ENCODE peak calls at places on chromosome 19, in five cellular contexts. One of them, this sample, is unnamed.

GRCh38 chr19:47057328-47057727 is 8.9 kb upstream of the TMEM160 start:
- DNase-seq in spleen: no peak
- DNase-seq in sigmoid colon: no peak
- DNase-seq in K562: no peak
- DNase-seq in GM12892: no peak
- DNase-seq in this sample: no peak

GRCh38 chr19:36041831-36042230 is 9.2 kb upstream of the CLIP3 start:
- DNase-seq in K562: no peak
- DNase-seq in spleen: no peak
- DNase-seq in sigmoid colon: no peak
- DNase-seq in GM12892: no peak
- DNase-seq in this sample: peak; percentile 10

GRCh38 chr19:16051254-16052025 is 24.9 kb upstream of the TPM4 start:
- DNase-seq in spleen: no peak
- DNase-seq in GM12892: no peak
- DNase-seq in sigmoid colon: no peak
- DNase-seq in K562: peak; percentile 69
- DNase-seq in this sample: peak; percentile 47

GRCh38 chr19:46962030-46962570 is 57.5 kb upstream of the NPAS1 start:
- DNase-seq in sigmoid colon: no peak
- DNase-seq in GM12892: no peak
- DNase-seq in spleen: no peak
- DNase-seq in K562: no peak
- DNase-seq in this sample: no peak

GRCh38 chr19:17405250-17406038 is at the start of gene BST2:
- DNase-seq in sigmoid colon: peak; percentile 87
- DNase-seq in GM12892: peak; percentile 88
- DNase-seq in spleen: peak; percentile 86
- DNase-seq in K562: peak; percentile 92
- DNase-seq in this sample: peak; percentile 84

GRCh38 chr19:4811328-4812131 is 20.0 kb downstream of the TICAM1 start:
- DNase-seq in spleen: peak; percentile 96
- DNase-seq in GM12892: peak; percentile 84
- DNase-seq in K562: peak; percentile 75
- DNase-seq in sigmoid colon: peak; percentile 87
- DNase-seq in this sample: peak; percentile 68

GRCh38 chr19:9309974-9310446 is 372 bp upstream of the ZNF699 start:
- DNase-seq in K562: peak; percentile 94
- DNase-seq in GM12892: peak; percentile 42
- DNase-seq in spleen: peak; percentile 94
- DNase-seq in sigmoid colon: peak; percentile 96
- DNase-seq in this sample: no peak

GRCh38 chr19:3691726-3692125 is 8.5 kb downstream of the PIP5K1C start:
- DNase-seq in GM12892: no peak
- DNase-seq in spleen: no peak
- DNase-seq in sigmoid colon: no peak
- DNase-seq in K562: no peak
- DNase-seq in this sample: no peak

GRCh38 chr19:31436121-31436776 is 87.0 kb upstream of the TSHZ3 start:
- DNase-seq in GM12892: no peak
- DNase-seq in K562: no peak
- DNase-seq in spleen: no peak
- DNase-seq in sigmoid colon: no peak
- DNase-seq in this sample: no peak

GRCh38 chr19:33988601-33989000 is 183.7 kb upstream of the LSM14A start:
- DNase-seq in sigmoid colon: no peak
- DNase-seq in GM12892: no peak
- DNase-seq in spleen: no peak
- DNase-seq in K562: no peak
- DNase-seq in this sample: no peak

GRCh38 chr19:5572556-5573286 is 5.0 kb upstream of the TINCR start:
- DNase-seq in spleen: no peak
- DNase-seq in K562: no peak
- DNase-seq in sigmoid colon: no peak
- DNase-seq in GM12892: no peak
- DNase-seq in this sample: no peak

GRCh38 chr19:7293795-7294570 is at the start of gene INSR:
- DNase-seq in sigmoid colon: peak; percentile 95
- DNase-seq in spleen: peak; percentile 91
- DNase-seq in GM12892: peak; percentile 96
- DNase-seq in K562: peak; percentile 94
- DNase-seq in this sample: peak; percentile 90
- TF ChIP-seq POLR2AphosphoS5 in sigmoid colon: peak; percentile 87
- TF ChIP-seq POLR2AphosphoS5 in spleen: peak; percentile 89
- TF ChIP-seq POLR2AphosphoS5 in GM12892: no peak
- TF ChIP-seq POLR2AphosphoS5 in K562: no peak
- TF ChIP-seq POLR2AphosphoS5 in this sample: no peak

DNA sequence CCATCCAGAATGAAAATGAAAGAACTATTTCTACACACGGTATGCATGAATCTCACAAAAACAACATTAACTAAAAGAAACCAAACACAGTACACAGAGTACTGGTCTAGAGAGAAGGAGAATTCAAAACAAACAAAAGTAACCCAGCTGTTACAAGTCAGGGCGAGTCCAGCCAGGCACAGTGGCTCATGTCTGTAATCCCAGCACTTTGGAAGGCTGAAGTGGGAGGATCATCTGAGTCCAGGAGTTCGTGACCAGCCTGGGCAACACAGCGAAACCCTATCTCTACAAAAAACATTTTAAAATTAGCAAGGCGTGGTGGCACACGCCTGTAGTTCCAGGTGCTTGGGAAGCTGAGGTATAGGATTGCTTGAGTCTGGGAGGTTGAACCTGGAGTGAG is 1.7 kb upstream of the PSMC4 start:
- DNase-seq in K562: no peak
- DNase-seq in sigmoid colon: no peak
- DNase-seq in GM12892: no peak
- DNase-seq in spleen: no peak
- DNase-seq in this sample: no peak
- TF ChIP-seq POLR2AphosphoS5 in K562: no peak
- TF ChIP-seq POLR2AphosphoS5 in sigmoid colon: no peak
- TF ChIP-seq POLR2AphosphoS5 in GM12892: no peak
- TF ChIP-seq POLR2AphosphoS5 in spleen: no peak
- TF ChIP-seq POLR2AphosphoS5 in this sample: no peak

GRCh38 chr19:14322889-14323463 is 58.3 kb upstream of the ADGRE5 start:
- DNase-seq in sigmoid colon: no peak
- DNase-seq in GM12892: no peak
- DNase-seq in spleen: no peak
- DNase-seq in K562: no peak
- DNase-seq in this sample: no peak

GRCh38 chr19:14325863-14326262 is 55.4 kb upstream of the ADGRE5 start:
- DNase-seq in spleen: no peak
- DNase-seq in K562: no peak
- DNase-seq in GM12892: no peak
- DNase-seq in sigmoid colon: no peak
- DNase-seq in this sample: no peak

GRCh38 chr19:14333101-14333871 is 48.0 kb upstream of the ADGRE5 start:
- DNase-seq in K562: no peak
- DNase-seq in sigmoid colon: no peak
- DNase-seq in GM12892: no peak
- DNase-seq in spleen: no peak
- DNase-seq in this sample: no peak

GRCh38 chr19:14325134-14325533 is 56.1 kb upstream of the ADGRE5 start:
- DNase-seq in GM12892: no peak
- DNase-seq in K562: no peak
- DNase-seq in sigmoid colon: no peak
- DNase-seq in spleen: no peak
- DNase-seq in this sample: no peak

DNA sequence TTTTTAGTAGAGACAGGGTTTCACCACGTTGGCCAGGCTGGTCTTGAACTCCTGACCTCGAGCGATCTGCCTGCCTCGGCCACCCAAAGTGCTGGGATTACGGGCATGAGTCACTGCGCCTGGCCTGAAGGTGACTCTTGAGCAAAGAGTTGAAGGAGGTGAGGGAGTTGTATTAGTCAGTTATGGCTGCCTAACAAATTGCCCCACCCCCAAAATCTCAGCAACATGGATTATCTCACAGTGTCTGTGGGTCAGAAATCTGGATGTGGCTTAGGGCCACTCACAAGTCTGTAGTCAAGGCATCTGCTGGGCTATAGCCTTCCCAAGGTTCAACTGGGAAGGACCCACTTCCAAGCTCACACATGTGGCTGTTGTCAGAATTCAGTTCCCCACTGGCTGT is 52.8 kb upstream of the ADGRE5 start:
- DNase-seq in GM12892: no peak
- DNase-seq in sigmoid colon: no peak
- DNase-seq in K562: no peak
- DNase-seq in spleen: no peak
- DNase-seq in this sample: no peak
- TF ChIP-seq POLR2AphosphoS5 in GM12892: no peak
- TF ChIP-seq POLR2AphosphoS5 in sigmoid colon: no peak
- TF ChIP-seq POLR2AphosphoS5 in K562: no peak
- TF ChIP-seq POLR2AphosphoS5 in spleen: no peak
- TF ChIP-seq POLR2AphosphoS5 in this sample: no peak

DNA sequence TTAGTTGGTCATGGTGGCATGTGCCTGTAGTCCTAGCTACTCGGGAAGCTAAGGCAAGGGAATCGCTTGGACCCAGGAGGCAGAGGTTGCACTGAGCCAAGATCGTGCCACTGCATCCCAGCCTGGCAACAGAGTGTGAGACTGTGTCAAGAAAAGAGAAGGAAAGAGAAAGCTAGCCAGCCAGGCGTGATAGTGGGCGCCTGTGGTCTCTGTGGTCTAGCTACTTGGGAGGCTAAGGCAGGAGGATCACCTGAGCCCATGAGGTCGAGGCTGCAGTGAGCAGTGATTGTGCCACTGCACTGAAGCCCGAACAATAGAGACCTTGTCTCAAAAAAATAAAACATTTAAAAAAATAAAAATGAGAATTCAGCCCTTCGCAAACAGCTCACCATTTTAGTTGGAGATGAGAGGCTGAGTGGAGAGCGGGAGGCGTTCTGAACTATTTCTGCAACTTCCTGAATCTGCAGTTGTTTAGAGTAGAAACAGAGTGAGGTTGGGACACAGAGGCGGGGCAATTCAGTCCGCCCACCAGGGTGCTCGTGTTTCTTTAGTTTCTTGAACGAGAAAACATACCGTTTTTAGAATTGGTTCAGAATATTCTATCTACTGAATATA is 33.2 kb downstream of the TIMM13 start:
- DNase-seq in K562: no peak
- DNase-seq in sigmoid colon: no peak
- DNase-seq in spleen: no peak
- DNase-seq in GM12892: peak; percentile 59
- DNase-seq in this sample: no peak
- TF ChIP-seq POLR2AphosphoS5 in K562: no peak
- TF ChIP-seq POLR2AphosphoS5 in sigmoid colon: no peak
- TF ChIP-seq POLR2AphosphoS5 in spleen: no peak
- TF ChIP-seq POLR2AphosphoS5 in GM12892: no peak
- TF ChIP-seq POLR2AphosphoS5 in this sample: no peak

GRCh38 chr19:1108291-1109031 is 4.7 kb downstream of the GPX4 start:
- DNase-seq in spleen: no peak
- DNase-seq in sigmoid colon: no peak
- DNase-seq in K562: no peak
- DNase-seq in GM12892: no peak
- DNase-seq in this sample: no peak

GRCh38 chr19:1106841-1107654 is 3.3 kb downstream of the GPX4 start:
- DNase-seq in K562: peak; percentile 27
- DNase-seq in GM12892: no peak
- DNase-seq in sigmoid colon: no peak
- DNase-seq in spleen: peak; percentile 83
- DNase-seq in this sample: no peak

GRCh38 chr19:1105873-1106840 is 2.4 kb downstream of the GPX4 start:
- DNase-seq in GM12892: no peak
- DNase-seq in sigmoid colon: no peak
- DNase-seq in K562: no peak
- DNase-seq in spleen: peak; percentile 82
- DNase-seq in this sample: no peak

GRCh38 chr19:1109032-1109541 is 5.3 kb downstream of the GPX4 start:
- DNase-seq in K562: no peak
- DNase-seq in sigmoid colon: no peak
- DNase-seq in GM12892: no peak
- DNase-seq in spleen: peak; percentile 79
- DNase-seq in this sample: no peak

DNA sequence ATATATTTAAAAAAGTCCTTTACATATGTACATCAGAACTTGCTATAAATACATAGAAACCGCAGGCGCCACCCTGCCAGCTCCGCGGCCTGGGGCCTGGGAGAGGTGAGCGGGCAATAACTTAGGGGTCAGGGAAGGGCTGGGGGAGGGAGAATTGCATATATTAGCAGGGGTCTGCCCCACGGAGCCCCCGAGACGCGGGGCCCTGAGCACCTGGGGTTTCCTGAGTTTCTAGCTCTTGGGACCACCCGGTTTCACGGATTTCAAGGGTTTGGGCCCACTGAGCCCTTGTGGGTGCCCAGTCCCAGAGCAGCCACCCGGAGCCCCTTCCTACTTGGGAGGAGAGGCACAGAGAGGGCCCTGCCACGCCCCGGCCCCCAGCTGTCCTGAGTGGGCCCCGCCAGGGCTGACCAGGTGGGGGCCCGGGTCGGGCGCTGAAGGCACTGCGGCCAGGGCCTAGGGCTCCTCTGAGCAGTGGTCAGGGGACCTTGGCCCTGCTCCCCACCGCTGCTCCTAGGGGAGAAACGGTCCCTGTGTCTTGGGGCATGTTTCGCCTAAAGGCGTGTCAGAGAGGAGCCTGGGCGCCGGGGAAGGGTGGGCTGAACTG is 4.0 kb downstream of the GPX4 start:
- DNase-seq in spleen: peak; percentile 82
- DNase-seq in GM12892: no peak
- DNase-seq in K562: no peak
- DNase-seq in sigmoid colon: no peak
- DNase-seq in this sample: no peak
- TF ChIP-seq POLR2AphosphoS5 in spleen: peak; percentile 74
- TF ChIP-seq POLR2AphosphoS5 in GM12892: no peak
- TF ChIP-seq POLR2AphosphoS5 in K562: peak; percentile 60
- TF ChIP-seq POLR2AphosphoS5 in sigmoid colon: no peak
- TF ChIP-seq POLR2AphosphoS5 in this sample: no peak

GRCh38 chr19:50793558-50794065 is 3.4 kb downstream of the ACP4 start:
- DNase-seq in sigmoid colon: no peak
- DNase-seq in GM12892: no peak
- DNase-seq in K562: no peak
- DNase-seq in spleen: no peak
- DNase-seq in this sample: no peak

GRCh38 chr19:50794778-50795664 is 4.8 kb downstream of the ACP4 start:
- DNase-seq in GM12892: no peak
- DNase-seq in K562: peak; percentile 61
- DNase-seq in sigmoid colon: no peak
- DNase-seq in spleen: no peak
- DNase-seq in this sample: no peak

GRCh38 chr19:50795665-50796073 is 5.5 kb downstream of the ACP4 start:
- DNase-seq in K562: no peak
- DNase-seq in sigmoid colon: no peak
- DNase-seq in spleen: no peak
- DNase-seq in GM12892: no peak
- DNase-seq in this sample: no peak

GRCh38 chr19:50792852-50793250 is 2.6 kb downstream of the ACP4 start:
- DNase-seq in GM12892: no peak
- DNase-seq in sigmoid colon: no peak
- DNase-seq in spleen: no peak
- DNase-seq in K562: no peak
- DNase-seq in this sample: no peak

GRCh38 chr19:50794074-50794777 is 4.0 kb downstream of the ACP4 start:
- DNase-seq in K562: peak; percentile 84
- DNase-seq in GM12892: peak; percentile 63
- DNase-seq in spleen: no peak
- DNase-seq in sigmoid colon: no peak
- DNase-seq in this sample: no peak
- TF ChIP-seq POLR2AphosphoS5 in K562: no peak
- TF ChIP-seq POLR2AphosphoS5 in GM12892: peak; percentile 89
- TF ChIP-seq POLR2AphosphoS5 in spleen: peak; percentile 4
- TF ChIP-seq POLR2AphosphoS5 in sigmoid colon: no peak
- TF ChIP-seq POLR2AphosphoS5 in this sample: no peak